ENCODE peak calls at places on chromosomes 2 and 18, in seven cellular contexts. D, S, U, V, E, J and A are unnamed samples.
A peak's percentile ranks its signal among the peaks of the same experiment; 100 is the strongest.

GRCh38 chr2:107285621-107286303 is 399.8 kb upstream of the ST6GAL2 start:
- DNase-seq in E (no peak), J (no peak), D (no peak), U (no peak), S (no peak), V (no peak), A (no peak)

GRCh38 chr2:182522930-182523541 is 96.2 kb upstream of the PDE1A start:
- DNase-seq in S (no peak), U (no peak), D (no peak), E (no peak), V (no peak), J (no peak), A (no peak)

GRCh38 chr18:45775241-45775676 is 50.2 kb upstream of the SIGLEC15 start:
- DNase-seq in V (peak; percentile 75), J (peak; percentile 55), U (no peak), S (peak; percentile 38), D (peak; percentile 69), E (no peak), A (no peak)

GRCh38 chr2:9004338-9005204 is 1.1 kb upstream of the MBOAT2 start:
- DNase-seq in U (no peak), E (no peak), V (no peak), J (no peak), D (no peak), S (peak; percentile 57), A (peak; percentile 35)

GRCh38 chr2:28004086-28004485 is 113.6 kb downstream of the BABAM2 start:
- DNase-seq in S (no peak), E (no peak), J (no peak), D (no peak), U (no peak), V (no peak), A (no peak)

GRCh38 chr2:202909394-202910192 is 1.9 kb downstream of the WDR12 start:
- DNase-seq in V (no peak), D (no peak), U (no peak), S (peak; percentile 5), J (no peak), E (no peak), A (no peak)

GRCh38 chr2:195590866-195591215 is 66.2 kb upstream of the SLC39A10 start:
- DNase-seq in E (no peak), S (no peak), J (no peak), U (no peak), D (no peak), V (no peak), A (no peak)

GRCh38 chr2:168160897-168161296 is 86.5 kb downstream of the STK39 start:
- DNase-seq in J (no peak), V (no peak), E (no peak), S (peak; percentile 35), D (peak; percentile 69), U (peak; percentile 60), A (no peak)

GRCh38 chr2:49403722-49404507 is 249.6 kb upstream of the FSHR start:
- DNase-seq in V (no peak), J (no peak), S (no peak), U (no peak), D (no peak), E (no peak), A (no peak)

GRCh38 chr18:61340148-61340547 is 6.9 kb downstream of the CDH20 start:
- DNase-seq in D (no peak), U (no peak), V (no peak), E (no peak), S (no peak), J (no peak), A (no peak)

GRCh38 chr2:137893145-137893544 is 71.1 kb upstream of the HNMT start:
- DNase-seq in E (no peak), J (no peak), D (no peak), U (no peak), S (no peak), V (no peak), A (no peak)

GRCh38 chr2:223007531-223007930 is 44.5 kb upstream of the KCNE4 start:
- DNase-seq in D (no peak), J (no peak), V (no peak), U (no peak), E (no peak), S (no peak), A (no peak)

GRCh38 chr2:29233428-29233827 is 118.2 kb downstream of the CLIP4 start:
- DNase-seq in U (no peak), V (no peak), E (no peak), S (no peak), J (no peak), D (no peak), A (no peak)

GRCh38 chr2:12702661-12703121 is 14.0 kb upstream of the TRIB2 start:
- DNase-seq in J (no peak), D (no peak), E (no peak), S (no peak), V (no peak), U (no peak), A (no peak)

GRCh38 chr2:112141623-112142001 is 3.4 kb downstream of the FBLN7 start:
- DNase-seq in J (no peak), V (no peak), U (no peak), E (no peak), S (no peak), D (no peak), A (no peak)

GRCh38 chr2:127659408-127660290 is 13.7 kb downstream of the GPR17 start:
- DNase-seq in E (no peak), V (no peak), S (no peak), U (no peak), D (no peak), J (no peak), A (no peak)

DNA sequence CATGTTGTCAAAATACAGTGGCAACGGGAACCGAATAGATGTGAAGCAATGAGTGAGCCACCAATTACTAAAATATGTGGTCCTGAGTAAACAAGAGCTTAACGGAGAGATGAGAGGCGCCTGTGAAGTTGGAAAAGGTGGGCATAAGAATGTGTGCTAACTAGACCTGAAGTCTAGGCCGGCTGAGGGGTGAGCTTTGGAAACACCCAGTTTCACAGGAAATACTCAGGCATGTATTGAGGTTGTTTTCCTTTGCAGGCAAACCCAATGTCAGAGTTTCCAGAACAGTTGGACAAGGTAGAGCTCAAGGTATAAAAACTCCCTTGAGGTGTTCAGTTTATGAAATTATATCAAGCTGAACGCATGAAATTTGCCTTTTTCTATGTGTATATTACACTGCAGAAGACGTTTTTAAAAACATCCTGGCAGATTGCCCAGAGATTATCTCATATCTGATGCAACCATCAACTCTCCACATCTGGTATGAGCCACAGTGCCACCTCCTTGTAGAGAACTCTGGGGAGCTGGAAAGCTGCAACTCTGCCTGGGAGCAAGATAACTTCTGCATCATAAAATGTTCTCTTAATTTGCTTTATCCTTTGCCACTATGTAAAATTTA is 3.9 kb upstream of the WDSUB1 start:
- DNase-seq in V (no peak), E (no peak), U (peak; percentile 33), S (peak; percentile 49), J (peak; percentile 57), D (peak; percentile 51), A (no peak)
- TF ChIP-seq JUND in V (no peak), E (no peak), U (no peak), S (peak; percentile 38), J (peak; percentile 40), D (peak; percentile 51), A (no peak)

GRCh38 chr2:200300065-200300464 is 6.4 kb upstream of the SPATS2L start:
- DNase-seq in U (no peak), V (no peak), S (no peak), E (no peak), J (no peak), D (no peak), A (no peak)

GRCh38 chr2:200298816-200299215 is 7.7 kb upstream of the SPATS2L start:
- DNase-seq in U (no peak), J (no peak), D (no peak), V (no peak), S (no peak), E (no peak), A (no peak)

GRCh38 chr2:200297100-200297499 is 9.4 kb upstream of the SPATS2L start:
- DNase-seq in E (no peak), V (no peak), J (no peak), U (no peak), D (no peak), S (no peak), A (no peak)

GRCh38 chr2:200298015-200298414 is 8.5 kb upstream of the SPATS2L start:
- DNase-seq in E (no peak), U (no peak), S (no peak), J (no peak), D (no peak), V (no peak), A (no peak)

DNA sequence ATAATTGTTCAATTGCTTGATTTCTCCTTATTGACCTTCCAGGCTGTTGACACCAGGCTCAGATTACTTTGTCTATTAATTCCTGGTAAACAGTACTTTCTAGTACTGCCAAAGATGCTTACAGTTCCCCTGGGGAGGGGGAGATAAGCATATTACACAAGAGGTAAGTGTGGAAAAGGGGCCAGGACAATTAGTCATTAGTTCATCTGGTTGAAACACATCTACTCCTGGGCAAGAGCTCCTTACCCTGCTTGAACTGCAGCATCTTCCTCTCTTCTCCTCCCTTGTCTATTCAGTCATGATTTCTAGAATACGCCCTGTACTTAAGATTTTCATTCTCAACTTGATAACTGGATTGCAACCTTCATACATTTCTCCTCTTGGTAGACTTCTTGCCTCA is 10.4 kb upstream of the SPATS2L start:
- DNase-seq in J (no peak), E (no peak), D (no peak), U (no peak), V (no peak), S (no peak), A (no peak)
- TF ChIP-seq JUND in J (no peak), E (no peak), D (no peak), U (no peak), V (no peak), S (no peak), A (no peak)

GRCh38 chr2:104312684-104313083 is 541.2 kb upstream of the POU3F3 start:
- DNase-seq in D (no peak), V (no peak), J (no peak), E (no peak), S (no peak), U (no peak), A (no peak)
- TF ChIP-seq JUND in D (no peak), V (no peak), J (no peak), E (no peak), S (no peak), U (no peak), A (no peak)

GRCh38 chr2:54855434-54855833 is 132.0 kb downstream of the EML6 start:
- DNase-seq in S (no peak), E (no peak), V (no peak), D (no peak), U (no peak), J (no peak), A (no peak)

GRCh38 chr2:54858021-54858681 is 134.7 kb downstream of the EML6 start:
- DNase-seq in U (peak; percentile 86), J (no peak), S (no peak), D (no peak), V (no peak), E (no peak), A (no peak)

GRCh38 chr2:54850171-54851122 is 127.0 kb downstream of the EML6 start:
- DNase-seq in E (no peak), J (no peak), U (no peak), S (no peak), V (no peak), D (no peak), A (no peak)

GRCh38 chr2:54859416-54859815 is 136.0 kb downstream of the EML6 start:
- DNase-seq in U (no peak), D (no peak), E (no peak), J (no peak), V (no peak), S (peak; percentile 11), A (no peak)

DNA sequence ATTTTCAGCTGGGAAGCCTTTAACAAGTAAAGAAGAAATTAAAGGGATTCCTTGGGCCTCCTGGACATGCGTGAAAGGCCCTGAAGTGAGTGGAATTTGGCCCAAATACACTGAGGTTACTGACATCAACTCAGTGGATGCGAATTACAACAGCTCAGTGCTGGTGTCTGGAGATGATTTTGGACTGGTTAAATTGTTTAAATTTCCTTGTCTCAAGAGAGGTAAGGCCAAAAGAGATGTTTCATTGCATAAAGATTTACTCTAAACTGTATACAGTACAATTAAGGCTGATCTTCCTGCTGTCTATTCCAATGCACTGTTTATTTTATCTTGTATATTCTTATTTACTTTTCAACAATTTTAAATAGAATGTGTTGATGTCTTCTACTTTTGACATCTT is 130.2 kb downstream of the EML6 start:
- DNase-seq in V (no peak), D (no peak), J (no peak), S (no peak), E (no peak), U (no peak), A (no peak)
- TF ChIP-seq JUND in V (no peak), D (no peak), J (no peak), S (no peak), E (no peak), U (no peak), A (no peak)